ENCODE peak calls at places on chromosomes 2 and 18, in ten cellular contexts. B, X, Y, R, E, J, F, H, P and V are unnamed samples.

GRCh38 chr2:29755829-29756228 is 165.6 kb downstream of the ALK start:
- DNase-seq in B (no peak), X (peak), Y (no peak), R (no peak), E (no peak), J (no peak), F (no peak), H (no peak), P (no peak), V (no peak)

GRCh38 chr2:94872088-94872618 is 923 bp downstream of the TEKT4 start:
- DNase-seq in B (no peak), X (no peak), Y (no peak), R (no peak), E (no peak), J (no peak), F (no peak), H (no peak), P (no peak), V (no peak)

GRCh38 chr2:166900700-166901099 is 12.4 kb downstream of the XIRP2 start:
- DNase-seq in B (peak), X (no peak), Y (no peak), R (no peak), E (no peak), J (no peak), F (no peak), H (no peak), P (no peak), V (no peak)

GRCh38 chr2:219441451-219442205 is 7.0 kb downstream of the SPEG start:
- DNase-seq in B (peak), X (no peak), Y (peak), R (peak), E (no peak), J (no peak), F (peak), H (no peak), P (peak), V (peak)

GRCh38 chr2:158034198-158034831 is 67.4 kb upstream of the UPP2 start:
- DNase-seq in B (peak), X (no peak), Y (no peak), R (no peak), E (peak), J (no peak), F (no peak), H (no peak), P (no peak), V (no peak)

GRCh38 chr2:213306320-213306942 is 22.2 kb downstream of the SPAG16 start:
- DNase-seq in B (peak), X (no peak), Y (no peak), R (no peak), E (peak), J (no peak), F (no peak), H (no peak), P (no peak), V (no peak)

GRCh38 chr2:156229724-156230362 is 102.7 kb downstream of the NR4A2 start:
- DNase-seq in B (no peak), X (no peak), Y (no peak), R (no peak), E (no peak), J (no peak), F (no peak), H (no peak), P (no peak), V (no peak)

GRCh38 chr2:184971669-184972068 is 373.3 kb downstream of the ZNF804A start:
- DNase-seq in B (no peak), X (no peak), Y (no peak), R (no peak), E (no peak), J (no peak), F (no peak), H (no peak), P (no peak), V (no peak)

GRCh38 chr2:60525859-60526258 is 27.6 kb downstream of the BCL11A start:
- DNase-seq in B (no peak), X (no peak), Y (no peak), R (no peak), E (no peak), J (no peak), F (no peak), H (peak), P (no peak), V (no peak)

GRCh38 chr18:26056291-26056690 is 34.1 kb downstream of the SS18 start:
- DNase-seq in B (peak), X (no peak), Y (no peak), R (no peak), E (no peak), J (no peak), F (no peak), H (no peak), P (no peak), V (no peak)

GRCh38 chr18:76619342-76620315 is 124.6 kb upstream of the ZNF516 start:
- DNase-seq in B (peak), X (no peak), Y (no peak), R (no peak), E (no peak), J (no peak), F (no peak), H (peak), P (no peak), V (no peak)

GRCh38 chr2:222912117-222912516 is 51.3 kb downstream of the ACSL3 start:
- DNase-seq in B (peak), X (no peak), Y (no peak), R (no peak), E (no peak), J (peak), F (no peak), H (peak), P (peak), V (no peak)

GRCh38 chr2:207467716-207468347 is 61.9 kb upstream of the CREB1 start:
- DNase-seq in B (peak), X (no peak), Y (no peak), R (no peak), E (peak), J (peak), F (no peak), H (no peak), P (no peak), V (no peak)

GRCh38 chr2:10688921-10689807 is 611 bp downstream of the NOL10 start:
- DNase-seq in B (peak), X (no peak), Y (no peak), R (no peak), E (peak), J (no peak), F (no peak), H (no peak), P (no peak), V (peak)